ENCODE peak calls at places on chromosomes 7 and 10, in four cellular contexts. One of them, this sample, is unnamed. For H3K4me1, the result is how much of the 10 kb centered on the place peaks cover.

GRCh38 chr10:132363376-132363775 is 31.4 kb downstream of the LRRC27 start:
- DNase-seq in gastrocnemius medialis: no peak
- DNase-seq in osteoblast: peak
- DNase-seq in mesendoderm: peak
- DNase-seq in this sample: no peak

GRCh38 chr7:5681423-5681822 is 100.0 kb downstream of the RNF216 start:
- DNase-seq in gastrocnemius medialis: no peak
- DNase-seq in osteoblast: peak
- DNase-seq in mesendoderm: no peak
- DNase-seq in this sample: no peak

GRCh38 chr7:129572205-129572604 is 39.3 kb upstream of the NRF1 start:
- DNase-seq in gastrocnemius medialis: no peak
- DNase-seq in osteoblast: no peak
- DNase-seq in mesendoderm: no peak
- DNase-seq in this sample: no peak

GRCh38 chr10:103715430-103715829 is 139.9 kb downstream of the SH3PXD2A start:
- DNase-seq in gastrocnemius medialis: no peak
- DNase-seq in osteoblast: peak
- DNase-seq in mesendoderm: no peak
- DNase-seq in this sample: no peak

GRCh38 chr10:3805791-3806381 is 20.9 kb upstream of the KLF6 start:
- DNase-seq in gastrocnemius medialis: peak
- DNase-seq in osteoblast: no peak
- DNase-seq in mesendoderm: peak
- DNase-seq in this sample: peak

GRCh38 chr10:132464256-132465192 is 67.5 kb downstream of the PWWP2B start:
- DNase-seq in gastrocnemius medialis: peak
- DNase-seq in osteoblast: peak
- DNase-seq in mesendoderm: no peak
- DNase-seq in this sample: peak

GRCh38 chr10:97913554-97913953 is 63.9 kb downstream of the GOLGA7B start:
- DNase-seq in gastrocnemius medialis: no peak
- DNase-seq in osteoblast: peak
- DNase-seq in mesendoderm: no peak
- DNase-seq in this sample: no peak

GRCh38 chr7:33882040-33882800 is 23.1 kb upstream of the BMPER start:
- DNase-seq in gastrocnemius medialis: peak
- DNase-seq in osteoblast: no peak
- DNase-seq in mesendoderm: no peak
- DNase-seq in this sample: peak

GRCh38 chr10:131817866-131818509 is 82.8 kb upstream of the PPP2R2D start:
- DNase-seq in gastrocnemius medialis: no peak
- DNase-seq in osteoblast: peak
- DNase-seq in mesendoderm: no peak
- DNase-seq in this sample: peak

GRCh38 chr7:35720849-35721248 is 25.9 kb upstream of the HERPUD2 start:
- DNase-seq in gastrocnemius medialis: no peak
- DNase-seq in osteoblast: no peak
- DNase-seq in mesendoderm: no peak
- DNase-seq in this sample: no peak

GRCh38 chr7:158672975-158673374 is 31.6 kb downstream of the NCAPG2 start:
- DNase-seq in gastrocnemius medialis: no peak
- DNase-seq in osteoblast: peak
- DNase-seq in mesendoderm: no peak
- DNase-seq in this sample: no peak

GRCh38 chr10:11874568-11875182 is 51.5 kb downstream of the PROSER2 start:
- DNase-seq in gastrocnemius medialis: no peak
- DNase-seq in osteoblast: peak
- DNase-seq in mesendoderm: peak
- DNase-seq in this sample: peak

GRCh38 chr10:46234026-46234425 is 52.8 kb upstream of the ANTXRL start:
- DNase-seq in gastrocnemius medialis: no peak
- DNase-seq in osteoblast: no peak
- DNase-seq in mesendoderm: no peak
- DNase-seq in this sample: peak

GRCh38 chr10:36366843-36367242 is 724.7 kb upstream of the FZD8 start:
- DNase-seq in gastrocnemius medialis: no peak
- DNase-seq in osteoblast: no peak
- DNase-seq in mesendoderm: no peak
- DNase-seq in this sample: no peak

GRCh38 chr10:12727832-12728215 is 273.7 kb downstream of the CCDC3 start:
- DNase-seq in gastrocnemius medialis: peak
- DNase-seq in osteoblast: no peak
- DNase-seq in mesendoderm: no peak
- DNase-seq in this sample: no peak

GRCh38 chr7:128791121-128791967 is 424 bp upstream of the CCDC136 start:
- DNase-seq in gastrocnemius medialis: peak
- DNase-seq in osteoblast: peak
- DNase-seq in mesendoderm: peak
- DNase-seq in this sample: no peak

GRCh38 chr7:1942704-1943294 is 272.7 kb downstream of the ELFN1 start:
- DNase-seq in gastrocnemius medialis: no peak
- DNase-seq in osteoblast: no peak
- DNase-seq in mesendoderm: peak
- DNase-seq in this sample: no peak

GRCh38 chr7:96720843-96721242 is 11.2 kb upstream of the SEM1 start:
- DNase-seq in gastrocnemius medialis: no peak
- DNase-seq in osteoblast: no peak
- DNase-seq in mesendoderm: no peak
- DNase-seq in this sample: no peak

GRCh38 chr10:77692782-77693181 is 55.2 kb upstream of the KCNMA1 start:
- DNase-seq in gastrocnemius medialis: no peak
- DNase-seq in osteoblast: peak
- DNase-seq in mesendoderm: no peak
- DNase-seq in this sample: no peak

GRCh38 chr7:137535579-137535978 is 192.0 kb upstream of the PTN start:
- DNase-seq in gastrocnemius medialis: no peak
- DNase-seq in osteoblast: no peak
- DNase-seq in mesendoderm: no peak
- DNase-seq in this sample: no peak

GRCh38 chr7:30663414-30663813 is 18.8 kb downstream of the CRHR2 start:
- DNase-seq in gastrocnemius medialis: no peak
- DNase-seq in osteoblast: no peak
- DNase-seq in mesendoderm: no peak
- DNase-seq in this sample: no peak

GRCh38 chr7:107286751-107287621 is 118.2 kb downstream of the HBP1 start:
- DNase-seq in gastrocnemius medialis: no peak
- DNase-seq in osteoblast: no peak
- DNase-seq in mesendoderm: no peak
- DNase-seq in this sample: no peak

GRCh38 chr7:3575753-3576531 is 274.9 kb downstream of the SDK1 start:
- DNase-seq in gastrocnemius medialis: no peak
- DNase-seq in osteoblast: no peak
- DNase-seq in mesendoderm: no peak
- DNase-seq in this sample: no peak

GRCh38 chr10:60521974-60522405 is 132.3 kb upstream of the ANK3 start:
- DNase-seq in gastrocnemius medialis: no peak
- DNase-seq in osteoblast: no peak
- DNase-seq in mesendoderm: peak
- DNase-seq in this sample: no peak

GRCh38 chr10:84340187-84340586 is 11.8 kb downstream of the CCSER2 start:
- DNase-seq in gastrocnemius medialis: no peak
- DNase-seq in osteoblast: no peak
- DNase-seq in mesendoderm: no peak
- DNase-seq in this sample: no peak

GRCh38 chr10:125161570-125162139 is 1.3 kb upstream of the CTBP2 start:
- DNase-seq in gastrocnemius medialis: no peak
- DNase-seq in osteoblast: peak
- DNase-seq in mesendoderm: no peak
- DNase-seq in this sample: peak

GRCh38 chr10:5042922-5043321 is 39.3 kb upstream of the AKR1C2 start:
- DNase-seq in gastrocnemius medialis: no peak
- DNase-seq in osteoblast: no peak
- DNase-seq in mesendoderm: no peak
- DNase-seq in this sample: no peak

GRCh38 chr10:79097021-79097695 is 28.4 kb downstream of the ZMIZ1 start:
- DNase-seq in gastrocnemius medialis: no peak
- DNase-seq in osteoblast: no peak
- DNase-seq in mesendoderm: no peak
- DNase-seq in this sample: no peak

GRCh38 chr7:921581-922333 is 32.7 kb downstream of the ADAP1 start:
- DNase-seq in gastrocnemius medialis: peak
- DNase-seq in osteoblast: no peak
- DNase-seq in mesendoderm: no peak
- DNase-seq in this sample: no peak

GRCh38 chr7:31991846-31992245 is 78.4 kb downstream of the PDE1C start:
- DNase-seq in gastrocnemius medialis: no peak
- DNase-seq in osteoblast: peak
- DNase-seq in mesendoderm: no peak
- DNase-seq in this sample: no peak

GRCh38 chr7:147858421-147858820 is 732.1 kb upstream of the C7orf33 start:
- DNase-seq in gastrocnemius medialis: no peak
- DNase-seq in osteoblast: no peak
- DNase-seq in mesendoderm: peak
- DNase-seq in this sample: no peak

GRCh38 chr10:12405342-12406320 is 56.3 kb downstream of the CAMK1D start:
- DNase-seq in gastrocnemius medialis: no peak
- DNase-seq in osteoblast: no peak
- DNase-seq in mesendoderm: no peak
- DNase-seq in this sample: no peak

GRCh38 chr7:17680943-17681351 is 259.3 kb downstream of the SNX13 start:
- DNase-seq in gastrocnemius medialis: no peak
- DNase-seq in osteoblast: no peak
- DNase-seq in mesendoderm: no peak
- DNase-seq in this sample: no peak

GRCh38 chr10:6123467-6124042 is 34.7 kb downstream of the RBM17 start:
- DNase-seq in gastrocnemius medialis: no peak
- DNase-seq in osteoblast: no peak
- DNase-seq in mesendoderm: no peak
- DNase-seq in this sample: no peak

GRCh38 chr10:8048281-8049008 is 6.0 kb upstream of the GATA3 start:
- DNase-seq in gastrocnemius medialis: no peak
- DNase-seq in osteoblast: peak
- DNase-seq in mesendoderm: no peak
- DNase-seq in this sample: no peak

GRCh38 chr10:120616311-120616911 is 159.4 kb downstream of the PLPP4 start:
- DNase-seq in gastrocnemius medialis: no peak
- DNase-seq in osteoblast: no peak
- DNase-seq in mesendoderm: no peak
- DNase-seq in this sample: no peak

GRCh38 chr10:17213646-17214349 is 12.3 kb upstream of the TRDMT1 start:
- DNase-seq in gastrocnemius medialis: no peak
- DNase-seq in osteoblast: no peak
- DNase-seq in mesendoderm: no peak
- DNase-seq in this sample: no peak
- H3K4me1 ChIP-seq in gastrocnemius medialis: under half
- H3K4me1 ChIP-seq in osteoblast: half or more
- H3K4me1 ChIP-seq in mesendoderm: under half
- H3K4me1 ChIP-seq in this sample: under half

GRCh38 chr10:681670-682318 is 7.7 kb downstream of the DIP2C start:
- DNase-seq in gastrocnemius medialis: no peak
- DNase-seq in osteoblast: peak
- DNase-seq in mesendoderm: no peak
- DNase-seq in this sample: no peak
- H3K4me1 ChIP-seq in gastrocnemius medialis: half or more
- H3K4me1 ChIP-seq in osteoblast: under half
- H3K4me1 ChIP-seq in mesendoderm: under half
- H3K4me1 ChIP-seq in this sample: under half

GRCh38 chr10:96740579-96741281 is 20.4 kb upstream of the PIK3AP1 start:
- DNase-seq in gastrocnemius medialis: peak
- DNase-seq in osteoblast: no peak
- DNase-seq in mesendoderm: no peak
- DNase-seq in this sample: peak
- H3K4me1 ChIP-seq in gastrocnemius medialis: under half
- H3K4me1 ChIP-seq in osteoblast: under half
- H3K4me1 ChIP-seq in mesendoderm: under half
- H3K4me1 ChIP-seq in this sample: under half

GRCh38 chr10:122420624-122421007 is 33.8 kb upstream of the ARMS2 start:
- DNase-seq in gastrocnemius medialis: no peak
- DNase-seq in osteoblast: no peak
- DNase-seq in mesendoderm: no peak
- DNase-seq in this sample: no peak
- H3K4me1 ChIP-seq in gastrocnemius medialis: under half
- H3K4me1 ChIP-seq in osteoblast: under half
- H3K4me1 ChIP-seq in mesendoderm: under half
- H3K4me1 ChIP-seq in this sample: under half

DNA sequence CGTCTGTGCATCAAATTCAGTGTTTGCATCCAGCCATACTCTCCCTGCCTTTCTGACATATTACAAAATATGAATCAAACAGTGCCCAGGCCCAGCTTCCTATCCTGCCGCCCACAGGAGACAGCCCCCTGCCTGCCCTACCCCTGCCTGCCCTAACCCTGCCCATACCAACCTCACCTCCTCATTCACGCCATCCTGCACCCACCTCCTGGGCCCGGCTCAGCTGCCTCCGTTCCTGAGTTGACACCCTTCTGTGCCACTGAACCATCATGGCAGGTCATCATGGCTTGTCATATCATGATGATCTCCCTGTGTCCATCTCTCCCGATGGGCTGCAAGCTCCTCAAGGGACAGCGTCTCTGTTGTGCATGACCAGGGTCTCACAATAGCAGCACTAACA is 72.3 kb downstream of the TNS3 start:
- DNase-seq in gastrocnemius medialis: no peak
- DNase-seq in osteoblast: peak
- DNase-seq in mesendoderm: no peak
- DNase-seq in this sample: no peak
- H3K4me1 ChIP-seq in gastrocnemius medialis: under half
- H3K4me1 ChIP-seq in osteoblast: under half
- H3K4me1 ChIP-seq in mesendoderm: under half
- H3K4me1 ChIP-seq in this sample: under half

GRCh38 chr10:114489521-114490310 is 85.4 kb upstream of the AFAP1L2 start:
- DNase-seq in gastrocnemius medialis: no peak
- DNase-seq in osteoblast: no peak
- DNase-seq in mesendoderm: peak
- DNase-seq in this sample: no peak
- H3K4me1 ChIP-seq in gastrocnemius medialis: under half
- H3K4me1 ChIP-seq in osteoblast: under half
- H3K4me1 ChIP-seq in mesendoderm: under half
- H3K4me1 ChIP-seq in this sample: half or more

This sample was measured in right atrium auricular region.